ENCODE peak calls at places on chromosome 13, in four cellular contexts. K is A549, C is esophagus muscularis mucosa, B is sigmoid colon. V is an unnamed sample. For H3K4me1, the result is how much of the 10 kb centered on the place peaks cover.

GRCh38 chr13:30679483-30680330 is 55.6 kb upstream of the ALOX5AP start:
- DNase-seq in K (peak), C (no peak), B (no peak), V (no peak)

GRCh38 chr13:111319521-111319920 is 921 bp upstream of the TEX29 start:
- DNase-seq in C (no peak), B (peak), K (no peak), V (no peak)

GRCh38 chr13:61880576-61881283 is 465.1 kb upstream of the PCDH20 start:
- DNase-seq in B (no peak), C (no peak), K (peak), V (no peak)

GRCh38 chr13:89695343-89696257 is 1651.9 kb upstream of the MIR17HG start:
- DNase-seq in C (no peak), B (no peak), K (peak), V (no peak)

GRCh38 chr13:23433171-23434153 is at the start of gene SACS:
- DNase-seq in C (peak), B (peak), K (peak), V (no peak)

GRCh38 chr13:62583466-62583865 is 1167.8 kb upstream of the PCDH20 start:
- DNase-seq in C (no peak), K (no peak), B (no peak), V (no peak)

GRCh38 chr13:100363874-100364273 is 224.7 kb downstream of the GGACT start:
- DNase-seq in C (no peak), K (peak), B (no peak), V (no peak)

GRCh38 chr13:59790626-59791025 is 373.1 kb downstream of the DIAPH3 start:
- DNase-seq in K (no peak), B (no peak), C (no peak), V (no peak)

GRCh38 chr13:31835932-31836331 is 96.6 kb downstream of the RXFP2 start:
- DNase-seq in K (no peak), B (no peak), C (no peak), V (no peak)

GRCh38 chr13:102017248-102017647 is 384.6 kb downstream of the FGF14 start:
- DNase-seq in K (peak), B (no peak), C (no peak), V (no peak)

GRCh38 chr13:30053904-30054303 is 203.5 kb upstream of the UBL3 start:
- DNase-seq in B (no peak), K (no peak), C (peak), V (no peak)

GRCh38 chr13:100269837-100270236 is 180.9 kb downstream of the PCCA start:
- DNase-seq in C (no peak), K (no peak), B (peak), V (peak)

GRCh38 chr13:29507356-29507755 is 88.1 kb downstream of the SLC7A1 start:
- DNase-seq in C (no peak), B (no peak), K (no peak), V (no peak)

GRCh38 chr13:65293530-65294198 is 1936.5 kb downstream of the PCDH9 start:
- DNase-seq in K (no peak), C (no peak), B (no peak), V (no peak)

GRCh38 chr13:110555601-110556223 is 5.8 kb downstream of the RAB20 start:
- DNase-seq in B (peak), K (peak), C (no peak), V (no peak)

GRCh38 chr13:33740134-33740538 is 77.8 kb upstream of the RFC3 start:
- DNase-seq in B (no peak), K (no peak), C (no peak), V (no peak)

GRCh38 chr13:100808330-100808729 is 133.7 kb upstream of the TMTC4 start:
- DNase-seq in K (no peak), C (no peak), B (no peak), V (no peak)

GRCh38 chr13:37666036-37666435 is 67.5 kb upstream of the POSTN start:
- DNase-seq in C (no peak), K (no peak), B (no peak), V (no peak)

GRCh38 chr13:73608157-73608516 is 526.1 kb downstream of the KLF12 start:
- DNase-seq in B (no peak), C (no peak), K (no peak), V (no peak)

GRCh38 chr13:72025836-72026235 is 158.8 kb upstream of the DACH1 start:
- DNase-seq in B (no peak), C (no peak), K (no peak), V (no peak)

GRCh38 chr13:93843082-93843481 is 616.5 kb downstream of the GPC6 start:
- DNase-seq in B (no peak), C (no peak), K (no peak), V (no peak)

GRCh38 chr13:20505405-20506366 is 20.0 kb downstream of the CRYL1 start:
- DNase-seq in C (no peak), B (no peak), K (no peak), V (no peak)

GRCh38 chr13:25179810-25180437 is 7.8 kb upstream of the AMER2 start:
- DNase-seq in B (no peak), K (no peak), C (peak), V (no peak)

GRCh38 chr13:82522872-82523271 is 1359.4 kb downstream of the SLITRK1 start:
- DNase-seq in B (no peak), C (no peak), K (no peak), V (no peak)

GRCh38 chr13:87975035-87975434 is 303.9 kb downstream of the SLITRK5 start:
- DNase-seq in K (no peak), C (no peak), B (no peak), V (no peak)

GRCh38 chr13:111511805-111512504 is 191.5 kb downstream of the TEX29 start:
- DNase-seq in K (no peak), C (no peak), B (no peak), V (no peak)

GRCh38 chr13:105774739-105775460 is 760.6 kb downstream of the EFNB2 start:
- DNase-seq in K (peak), C (no peak), B (no peak), V (no peak)

DNA sequence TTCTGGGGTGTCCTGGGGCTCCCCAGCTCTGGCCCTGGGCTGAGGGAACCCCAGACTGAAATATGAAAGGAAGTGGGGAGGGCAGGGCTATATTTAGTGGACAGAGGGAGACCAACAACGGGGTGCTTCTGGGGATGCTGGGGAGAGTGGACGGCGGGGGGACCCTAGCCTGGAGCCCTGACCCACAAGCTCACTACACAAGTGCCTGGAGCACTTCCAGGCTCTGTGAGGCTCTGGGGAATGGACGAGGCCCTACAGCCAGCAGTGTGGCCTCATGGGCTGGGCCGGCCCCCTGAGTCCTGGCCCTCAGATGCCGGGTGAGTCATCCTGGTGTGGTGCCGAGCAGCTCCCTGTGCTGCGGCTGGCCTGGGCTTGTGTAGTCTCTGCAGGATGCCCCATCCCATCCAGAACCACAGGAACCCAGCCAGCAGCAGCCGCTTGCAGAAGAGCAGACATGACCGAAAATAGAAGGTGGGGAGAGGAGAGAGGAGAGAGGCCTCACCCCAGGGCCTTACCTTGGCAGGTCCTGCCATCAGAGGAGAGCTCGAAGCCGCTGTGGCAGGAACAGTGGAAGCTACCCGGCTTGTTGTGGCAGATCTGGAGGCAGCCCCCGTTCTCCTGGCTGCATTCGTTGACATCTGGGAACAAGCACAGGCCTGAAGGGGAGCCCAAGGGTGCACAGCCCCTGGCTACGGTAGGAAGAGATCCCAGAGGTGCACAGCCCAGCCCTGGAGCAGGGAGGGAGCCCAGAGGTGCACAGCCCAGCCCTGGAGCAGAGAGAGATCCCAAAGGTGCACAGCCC is 26.1 kb downstream of the GAS6 start:
- DNase-seq in B (peak), K (peak), C (peak), V (peak)
- H3K4me3 ChIP-seq in B (peak), K (peak), C (peak), V (no peak)

DNA sequence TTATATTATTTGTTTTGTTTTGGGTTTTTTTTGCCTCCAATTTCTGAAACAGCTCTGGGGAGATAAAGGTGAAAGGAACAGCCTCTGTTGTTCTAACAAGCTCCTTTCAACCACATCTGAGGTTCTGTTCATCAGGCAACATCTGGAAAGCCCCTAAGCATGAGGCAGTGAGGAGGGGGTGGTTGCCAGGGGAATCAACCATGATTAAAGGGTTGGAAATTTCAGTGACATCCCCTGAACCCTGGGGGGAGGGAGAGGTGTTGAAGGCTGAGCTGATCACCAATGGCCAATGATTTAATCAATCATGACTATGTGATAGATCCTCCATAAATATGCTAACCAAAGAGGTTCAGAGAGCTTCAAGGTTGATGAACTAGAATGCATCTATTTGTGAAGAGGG is 221.1 kb downstream of the NHLRC3 start:
- DNase-seq in K (no peak), B (no peak), C (no peak), V (no peak)
- TF ChIP-seq EP300 in K (no peak), B (no peak), C (no peak), V (no peak)

DNA sequence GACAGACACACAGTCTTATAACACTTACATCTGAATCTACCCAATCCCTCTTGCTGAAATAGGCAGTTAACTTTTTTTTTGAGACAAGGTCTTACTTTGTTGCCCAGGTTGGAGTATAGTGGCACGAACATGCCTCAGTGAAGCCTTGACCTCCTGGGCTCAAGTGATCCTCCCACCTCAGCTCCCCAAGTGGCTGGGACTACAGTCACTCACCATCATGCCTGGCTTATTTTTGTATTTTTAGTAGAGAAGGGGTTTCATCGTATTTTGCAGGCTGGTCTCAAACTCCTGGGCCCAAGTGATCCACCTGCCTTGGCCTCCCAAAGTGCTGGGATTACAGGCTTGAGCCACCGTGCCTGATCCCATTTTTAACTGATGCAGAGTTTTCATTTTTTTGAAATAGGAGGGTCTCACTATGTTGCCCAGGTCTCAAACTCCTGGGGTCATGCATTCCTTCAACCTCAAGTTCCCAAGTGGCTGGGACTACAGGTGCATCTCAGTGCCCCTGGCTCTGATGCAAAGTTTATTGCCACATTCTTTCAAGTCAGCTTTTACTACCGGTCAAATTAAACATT is 7.6 kb downstream of the ELF1 start:
- DNase-seq in K (no peak), C (no peak), B (no peak), V (no peak)
- H3K4me1 ChIP-seq in K (under half), C (under half), B (under half), V (under half)

GRCh38 chr13:80437212-80437611 is 96.3 kb upstream of the SPRY2 start:
- DNase-seq in C (no peak), K (no peak), B (no peak), V (no peak)
- H3K4me3 ChIP-seq in C (no peak), K (no peak), B (no peak), V (no peak)

DNA sequence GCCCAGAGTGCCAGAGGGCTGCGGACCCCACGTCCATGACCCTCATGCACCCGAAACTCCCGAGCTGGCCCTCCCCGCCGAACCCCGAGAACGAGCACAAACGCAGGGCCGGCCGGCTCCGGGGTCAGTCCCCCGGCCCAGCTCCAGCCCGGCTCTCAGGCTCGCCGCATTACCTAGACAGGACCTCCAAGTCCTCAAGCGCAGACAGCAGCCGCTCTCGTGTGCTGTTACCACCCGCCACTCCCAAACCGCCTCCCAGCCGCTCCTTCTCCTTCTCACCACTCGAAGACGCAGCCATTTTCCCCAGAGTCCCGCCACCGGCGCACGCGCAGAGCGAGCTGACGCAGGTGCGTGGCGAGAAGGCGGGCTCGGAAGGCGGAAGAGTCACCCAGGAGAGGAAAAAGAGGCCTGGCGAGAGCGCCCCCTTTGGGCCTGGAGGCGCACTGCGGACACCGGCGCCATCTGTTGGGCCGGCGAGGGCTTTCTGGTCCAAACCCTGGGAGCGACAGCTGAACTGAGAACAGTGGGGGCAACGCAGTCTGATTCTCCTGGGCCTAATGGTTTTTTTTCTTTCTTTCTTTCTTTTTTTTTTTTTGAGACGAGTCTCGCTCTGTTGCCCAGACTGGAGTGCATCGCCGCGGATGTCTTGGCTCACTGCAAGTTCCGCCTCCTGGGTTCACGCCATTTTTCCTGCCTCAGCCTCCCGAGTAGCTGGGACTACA is at the start of gene MED4:
- DNase-seq in K (peak), B (peak), C (peak), V (peak)
- TF ChIP-seq EP300 in K (no peak), B (no peak), C (no peak), V (peak)

GRCh38 chr13:75421133-75421532 is 60.8 kb downstream of the TBC1D4 start:
- DNase-seq in C (no peak), K (no peak), B (no peak), V (no peak)
- H3K4me1 ChIP-seq in C (half or more), K (under half), B (under half), V (under half)

DNA sequence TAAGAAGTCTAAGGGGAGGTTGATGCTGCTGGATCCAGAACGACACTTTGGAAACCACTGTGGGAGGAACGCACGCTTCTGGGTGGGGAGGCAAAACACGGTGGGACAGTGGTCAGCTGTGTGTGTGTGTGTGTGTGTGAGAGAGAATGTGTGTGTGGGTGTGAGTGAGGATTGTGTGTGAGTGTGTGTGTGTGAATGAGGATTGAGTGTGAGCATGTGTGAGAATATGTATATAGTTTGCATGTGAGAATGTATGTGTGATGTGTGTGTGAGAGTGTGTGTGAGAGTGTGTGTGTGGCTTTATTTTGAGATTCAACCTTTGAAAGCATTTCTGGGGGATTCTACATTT is 444 bp upstream of the SLC15A1 start:
- DNase-seq in B (no peak), K (no peak), C (no peak), V (no peak)
- H3K4me3 ChIP-seq in B (no peak), K (peak), C (peak), V (no peak)

GRCh38 chr13:85462792-85463425 is 336.3 kb downstream of the SLITRK6 start:
- DNase-seq in C (no peak), K (no peak), B (no peak), V (no peak)
- TF ChIP-seq EP300 in C (no peak), K (no peak), B (no peak), V (no peak)

DNA sequence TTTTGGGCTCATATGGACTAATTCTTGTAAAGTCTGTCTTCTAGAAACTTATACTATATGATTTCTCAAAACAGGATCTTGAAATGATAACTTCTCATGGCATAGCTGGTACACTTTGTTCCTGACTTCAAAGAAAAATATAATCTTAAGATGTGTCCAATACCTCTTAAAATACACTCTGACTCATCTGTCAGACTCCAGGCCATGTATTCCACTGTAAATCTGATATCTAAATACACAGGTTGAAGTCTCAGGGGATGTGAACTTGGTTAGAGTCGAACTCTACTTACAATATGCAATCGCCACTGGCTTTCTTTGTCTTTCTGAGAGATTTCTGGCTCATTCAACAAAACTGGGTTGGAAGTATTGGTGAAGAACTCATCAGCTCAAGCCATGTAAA is 99.8 kb downstream of the LACC1 start:
- DNase-seq in C (no peak), K (no peak), B (no peak), V (no peak)
- H3K4me1 ChIP-seq in C (under half), K (under half), B (under half), V (under half)

DNA sequence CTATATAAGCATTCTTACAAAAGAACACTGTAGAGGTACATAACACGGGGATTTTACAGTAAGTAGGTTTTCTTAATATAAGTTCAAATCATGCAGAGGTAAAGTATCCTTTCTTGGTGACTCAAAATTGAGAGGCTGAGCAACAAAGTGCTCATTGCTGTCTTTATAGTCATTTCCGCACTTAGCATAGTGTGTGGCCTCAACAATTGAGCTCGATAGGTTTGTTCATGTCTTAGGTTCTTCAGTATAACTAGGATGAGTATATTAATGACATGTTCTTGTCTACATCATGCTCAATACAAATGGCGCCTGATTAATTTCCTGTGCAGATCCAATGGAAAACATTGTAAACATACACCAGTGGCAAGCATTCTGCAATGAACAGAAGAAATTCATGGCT is 1.4 kb downstream of the WDFY2 start:
- DNase-seq in K (no peak), C (no peak), B (no peak), V (no peak)
- H3K4me3 ChIP-seq in K (peak), C (peak), B (peak), V (peak)